ENCODE peak calls at places on chromosomes 1 and 21, in nine cellular contexts. One of them, this sample, is unnamed.

GRCh38 chr1:187244623-187245022 is 415.9 kb downstream of the PLA2G4A start:
- DNase-seq in mammary epithelial cell: peak
- DNase-seq in WERI-Rb-1: no peak
- DNase-seq in astrocyte of the spinal cord: peak
- DNase-seq in heart left ventricle: no peak
- DNase-seq in H1: no peak
- DNase-seq in dorsolateral prefrontal cortex: peak
- DNase-seq in HCT116: no peak
- DNase-seq in pancreas: no peak
- DNase-seq in this sample: peak

GRCh38 chr1:246698466-246699094 is 25.6 kb upstream of the SCCPDH start:
- DNase-seq in mammary epithelial cell: no peak
- DNase-seq in H1: no peak
- DNase-seq in astrocyte of the spinal cord: no peak
- DNase-seq in HCT116: no peak
- DNase-seq in pancreas: no peak
- DNase-seq in heart left ventricle: no peak
- DNase-seq in WERI-Rb-1: no peak
- DNase-seq in dorsolateral prefrontal cortex: no peak
- DNase-seq in this sample: no peak

GRCh38 chr1:202162049-202162417 is 1.6 kb upstream of the PTPN7 start:
- DNase-seq in mammary epithelial cell: no peak
- DNase-seq in dorsolateral prefrontal cortex: no peak
- DNase-seq in pancreas: no peak
- DNase-seq in HCT116: no peak
- DNase-seq in astrocyte of the spinal cord: no peak
- DNase-seq in H1: no peak
- DNase-seq in heart left ventricle: no peak
- DNase-seq in WERI-Rb-1: no peak
- DNase-seq in this sample: no peak

GRCh38 chr1:21659099-21659923 is 9.8 kb downstream of the RAP1GAP start:
- DNase-seq in WERI-Rb-1: peak
- DNase-seq in pancreas: peak
- DNase-seq in mammary epithelial cell: peak
- DNase-seq in H1: peak
- DNase-seq in HCT116: peak
- DNase-seq in astrocyte of the spinal cord: peak
- DNase-seq in heart left ventricle: peak
- DNase-seq in dorsolateral prefrontal cortex: peak
- DNase-seq in this sample: no peak

GRCh38 chr21:35204850-35205564 is 155.9 kb upstream of the RUNX1 start:
- DNase-seq in dorsolateral prefrontal cortex: no peak
- DNase-seq in heart left ventricle: peak
- DNase-seq in HCT116: no peak
- DNase-seq in WERI-Rb-1: no peak
- DNase-seq in H1: no peak
- DNase-seq in mammary epithelial cell: no peak
- DNase-seq in pancreas: peak
- DNase-seq in astrocyte of the spinal cord: peak
- DNase-seq in this sample: no peak

GRCh38 chr1:15066191-15066590 is 87.4 kb upstream of the TMEM51 start:
- DNase-seq in pancreas: no peak
- DNase-seq in heart left ventricle: peak
- DNase-seq in astrocyte of the spinal cord: no peak
- DNase-seq in dorsolateral prefrontal cortex: no peak
- DNase-seq in mammary epithelial cell: no peak
- DNase-seq in H1: no peak
- DNase-seq in WERI-Rb-1: no peak
- DNase-seq in HCT116: no peak
- DNase-seq in this sample: no peak

GRCh38 chr1:119453021-119453420 is 38.1 kb downstream of the HSD3B2 start:
- DNase-seq in astrocyte of the spinal cord: peak
- DNase-seq in WERI-Rb-1: no peak
- DNase-seq in dorsolateral prefrontal cortex: no peak
- DNase-seq in H1: no peak
- DNase-seq in HCT116: no peak
- DNase-seq in heart left ventricle: no peak
- DNase-seq in pancreas: no peak
- DNase-seq in mammary epithelial cell: peak
- DNase-seq in this sample: no peak

GRCh38 chr1:46520063-46520911 is 30.7 kb downstream of the DMBX1 start:
- DNase-seq in H1: no peak
- DNase-seq in mammary epithelial cell: peak
- DNase-seq in astrocyte of the spinal cord: peak
- DNase-seq in pancreas: peak
- DNase-seq in WERI-Rb-1: peak
- DNase-seq in dorsolateral prefrontal cortex: no peak
- DNase-seq in HCT116: peak
- DNase-seq in heart left ventricle: peak
- DNase-seq in this sample: no peak

GRCh38 chr1:165169028-165169427 is 187.5 kb downstream of the LMX1A start:
- DNase-seq in dorsolateral prefrontal cortex: no peak
- DNase-seq in pancreas: no peak
- DNase-seq in WERI-Rb-1: no peak
- DNase-seq in H1: no peak
- DNase-seq in astrocyte of the spinal cord: no peak
- DNase-seq in mammary epithelial cell: peak
- DNase-seq in HCT116: no peak
- DNase-seq in heart left ventricle: no peak
- DNase-seq in this sample: no peak

GRCh38 chr1:157170677-157171515 is 32.7 kb upstream of the ETV3 start:
- DNase-seq in mammary epithelial cell: peak
- DNase-seq in astrocyte of the spinal cord: peak
- DNase-seq in H1: no peak
- DNase-seq in WERI-Rb-1: peak
- DNase-seq in heart left ventricle: no peak
- DNase-seq in dorsolateral prefrontal cortex: no peak
- DNase-seq in HCT116: peak
- DNase-seq in pancreas: no peak
- DNase-seq in this sample: no peak

GRCh38 chr1:216600730-216601426 is 122.4 kb downstream of the ESRRG start:
- DNase-seq in mammary epithelial cell: peak
- DNase-seq in HCT116: no peak
- DNase-seq in dorsolateral prefrontal cortex: peak
- DNase-seq in H1: peak
- DNase-seq in heart left ventricle: peak
- DNase-seq in astrocyte of the spinal cord: peak
- DNase-seq in pancreas: peak
- DNase-seq in WERI-Rb-1: peak
- DNase-seq in this sample: peak

GRCh38 chr1:241612533-241613505 is 27.4 kb downstream of the CHML start:
- DNase-seq in mammary epithelial cell: peak
- DNase-seq in heart left ventricle: no peak
- DNase-seq in astrocyte of the spinal cord: peak
- DNase-seq in pancreas: no peak
- DNase-seq in HCT116: no peak
- DNase-seq in H1: no peak
- DNase-seq in WERI-Rb-1: no peak
- DNase-seq in dorsolateral prefrontal cortex: no peak
- DNase-seq in this sample: no peak

GRCh38 chr1:96513136-96513535 is 208.4 kb upstream of the PTBP2 start:
- DNase-seq in mammary epithelial cell: no peak
- DNase-seq in dorsolateral prefrontal cortex: no peak
- DNase-seq in heart left ventricle: no peak
- DNase-seq in pancreas: no peak
- DNase-seq in HCT116: no peak
- DNase-seq in WERI-Rb-1: no peak
- DNase-seq in H1: no peak
- DNase-seq in astrocyte of the spinal cord: peak
- DNase-seq in this sample: no peak

GRCh38 chr1:162062542-162063015 is 6.9 kb upstream of the NOS1AP start:
- DNase-seq in H1: no peak
- DNase-seq in pancreas: no peak
- DNase-seq in WERI-Rb-1: peak
- DNase-seq in mammary epithelial cell: no peak
- DNase-seq in HCT116: no peak
- DNase-seq in astrocyte of the spinal cord: peak
- DNase-seq in heart left ventricle: no peak
- DNase-seq in dorsolateral prefrontal cortex: no peak
- DNase-seq in this sample: no peak

GRCh38 chr21:31624961-31625491 is 34.5 kb upstream of the SOD1 start:
- DNase-seq in dorsolateral prefrontal cortex: no peak
- DNase-seq in HCT116: no peak
- DNase-seq in pancreas: no peak
- DNase-seq in H1: no peak
- DNase-seq in heart left ventricle: no peak
- DNase-seq in WERI-Rb-1: no peak
- DNase-seq in astrocyte of the spinal cord: no peak
- DNase-seq in mammary epithelial cell: no peak
- DNase-seq in this sample: peak

GRCh38 chr1:160522622-160523345 is at the start of gene SLAMF6:
- DNase-seq in heart left ventricle: no peak
- DNase-seq in dorsolateral prefrontal cortex: no peak
- DNase-seq in pancreas: no peak
- DNase-seq in H1: no peak
- DNase-seq in mammary epithelial cell: no peak
- DNase-seq in astrocyte of the spinal cord: no peak
- DNase-seq in WERI-Rb-1: no peak
- DNase-seq in HCT116: no peak
- DNase-seq in this sample: no peak

DNA sequence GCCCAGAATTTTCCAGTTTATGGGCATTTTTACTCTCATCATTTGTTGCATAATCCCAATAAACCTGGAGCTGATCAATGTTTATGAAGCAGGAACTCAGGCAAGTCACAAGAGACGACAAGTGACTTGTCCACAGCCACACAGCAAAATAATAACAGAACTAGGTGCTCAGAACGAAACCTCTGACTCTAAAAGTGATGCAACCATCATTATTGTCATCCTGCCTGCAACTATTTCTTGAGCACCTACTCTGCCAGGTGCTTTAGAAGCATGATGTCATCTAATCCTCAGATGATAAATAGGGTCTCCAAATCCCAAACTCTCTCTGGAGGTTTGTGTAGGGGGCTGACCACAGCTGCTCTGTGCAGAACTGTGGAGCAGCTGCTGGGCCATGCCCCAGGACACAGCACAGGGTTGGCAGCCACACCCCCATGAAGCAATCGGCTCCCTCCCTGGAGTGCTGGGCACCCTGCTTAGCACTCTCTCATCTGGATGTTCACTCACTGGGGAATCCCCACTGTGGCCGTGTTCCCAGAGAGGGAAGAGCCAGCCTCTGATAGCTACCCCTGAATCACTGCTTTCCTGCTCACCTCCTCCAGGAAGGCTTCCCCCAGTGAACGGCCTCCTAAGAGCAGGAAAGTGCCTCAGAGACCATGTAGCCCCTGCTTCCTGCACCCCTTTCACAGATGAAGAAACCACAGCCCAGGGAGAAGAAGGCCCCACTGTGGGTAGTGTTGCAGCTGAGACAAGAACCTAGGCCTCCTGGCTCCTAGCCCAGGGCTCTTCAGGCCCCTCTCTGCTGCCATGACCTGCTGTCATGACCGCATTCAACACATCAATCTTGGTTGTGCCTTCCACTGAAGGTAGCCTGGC is 2.1 kb downstream of the TTC22 start:
- DNase-seq in mammary epithelial cell: peak
- DNase-seq in dorsolateral prefrontal cortex: no peak
- DNase-seq in astrocyte of the spinal cord: no peak
- DNase-seq in WERI-Rb-1: no peak
- DNase-seq in heart left ventricle: no peak
- DNase-seq in pancreas: no peak
- DNase-seq in H1: no peak
- DNase-seq in HCT116: no peak
- DNase-seq in this sample: no peak
- H3K4me3 ChIP-seq in mammary epithelial cell: no peak
- H3K4me3 ChIP-seq in dorsolateral prefrontal cortex: no peak
- H3K4me3 ChIP-seq in astrocyte of the spinal cord: no peak
- H3K4me3 ChIP-seq in WERI-Rb-1: no peak
- H3K4me3 ChIP-seq in heart left ventricle: no peak
- H3K4me3 ChIP-seq in pancreas: peak
- H3K4me3 ChIP-seq in H1: no peak
- H3K4me3 ChIP-seq in HCT116: no peak
- H3K4me3 ChIP-seq in this sample: no peak

DNA sequence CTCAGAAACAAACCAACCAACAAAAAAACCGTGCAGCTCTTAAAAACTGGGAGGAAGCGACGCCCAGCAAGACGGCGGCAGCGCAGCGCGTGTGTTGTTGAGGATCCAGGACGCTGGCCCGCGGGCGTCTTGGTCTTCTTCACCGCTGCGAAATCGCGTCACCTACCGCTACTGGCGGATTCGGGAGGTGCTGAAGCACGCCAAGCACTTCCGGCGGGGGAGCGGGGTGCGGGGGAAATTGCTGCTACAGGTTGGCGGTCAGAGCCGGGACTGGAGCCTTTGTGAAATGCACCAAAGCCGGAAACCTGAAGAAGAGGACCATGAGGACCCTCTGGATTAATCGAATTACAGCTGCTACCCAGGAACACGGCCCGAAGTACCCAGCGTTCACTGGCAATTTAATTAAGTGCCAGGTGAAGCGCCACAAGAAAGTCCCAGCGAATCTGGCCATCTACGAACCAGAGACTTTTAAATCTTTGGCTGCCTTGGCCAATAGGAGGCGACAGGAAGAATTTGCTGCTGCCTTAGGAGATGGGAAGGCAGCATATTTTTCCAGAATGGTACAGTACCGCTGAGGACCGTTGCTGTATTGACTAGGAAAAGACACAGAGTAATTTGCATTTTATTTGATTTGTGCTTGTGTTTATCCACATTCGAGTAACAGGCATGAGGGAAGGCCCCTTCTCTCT is 11.9 kb upstream of the RIPPLY3 start:
- DNase-seq in HCT116: no peak
- DNase-seq in mammary epithelial cell: no peak
- DNase-seq in heart left ventricle: no peak
- DNase-seq in dorsolateral prefrontal cortex: no peak
- DNase-seq in astrocyte of the spinal cord: no peak
- DNase-seq in H1: no peak
- DNase-seq in pancreas: no peak
- DNase-seq in WERI-Rb-1: no peak
- DNase-seq in this sample: no peak
- TF ChIP-seq CTCF in HCT116: no peak
- TF ChIP-seq CTCF in mammary epithelial cell: no peak
- TF ChIP-seq CTCF in heart left ventricle: no peak
- TF ChIP-seq CTCF in dorsolateral prefrontal cortex: no peak
- TF ChIP-seq CTCF in astrocyte of the spinal cord: no peak
- TF ChIP-seq CTCF in H1: peak
- TF ChIP-seq CTCF in pancreas: no peak
- TF ChIP-seq CTCF in WERI-Rb-1: no peak
- TF ChIP-seq CTCF in this sample: no peak

GRCh38 chr21:46096997-46097825 is 701 bp upstream of the COL6A2 start:
- DNase-seq in astrocyte of the spinal cord: no peak
- DNase-seq in HCT116: no peak
- DNase-seq in pancreas: peak
- DNase-seq in dorsolateral prefrontal cortex: no peak
- DNase-seq in WERI-Rb-1: peak
- DNase-seq in H1: no peak
- DNase-seq in mammary epithelial cell: no peak
- DNase-seq in heart left ventricle: peak
- DNase-seq in this sample: no peak
- H3K4me3 ChIP-seq in astrocyte of the spinal cord: peak
- H3K4me3 ChIP-seq in HCT116: peak
- H3K4me3 ChIP-seq in pancreas: peak
- H3K4me3 ChIP-seq in dorsolateral prefrontal cortex: no peak
- H3K4me3 ChIP-seq in WERI-Rb-1: peak
- H3K4me3 ChIP-seq in H1: peak
- H3K4me3 ChIP-seq in mammary epithelial cell: no peak
- H3K4me3 ChIP-seq in heart left ventricle: peak
- H3K4me3 ChIP-seq in this sample: peak

DNA sequence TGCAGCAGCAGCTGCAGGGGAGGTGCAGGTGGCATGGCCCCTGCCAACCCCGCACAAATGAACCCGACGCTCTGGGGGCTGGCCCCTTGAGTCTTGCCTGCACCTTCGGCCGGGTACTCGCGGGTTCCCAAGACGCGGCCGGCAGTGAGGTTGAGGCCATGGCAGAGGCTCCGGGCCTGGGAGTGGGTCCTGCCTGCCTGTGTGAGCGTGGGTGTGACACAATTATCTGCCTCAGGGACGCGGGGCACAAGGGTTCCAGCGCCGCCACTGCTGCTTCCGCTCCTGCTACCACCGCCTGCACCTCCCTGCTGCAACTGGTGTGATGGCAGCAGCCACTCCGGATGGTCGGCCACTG is 20.9 kb upstream of the TGFB2 start:
- DNase-seq in dorsolateral prefrontal cortex: no peak
- DNase-seq in mammary epithelial cell: no peak
- DNase-seq in HCT116: no peak
- DNase-seq in heart left ventricle: peak
- DNase-seq in H1: no peak
- DNase-seq in pancreas: no peak
- DNase-seq in WERI-Rb-1: no peak
- DNase-seq in astrocyte of the spinal cord: no peak
- DNase-seq in this sample: no peak
- TF ChIP-seq CTCF in dorsolateral prefrontal cortex: no peak
- TF ChIP-seq CTCF in mammary epithelial cell: no peak
- TF ChIP-seq CTCF in HCT116: no peak
- TF ChIP-seq CTCF in heart left ventricle: no peak
- TF ChIP-seq CTCF in H1: no peak
- TF ChIP-seq CTCF in pancreas: no peak
- TF ChIP-seq CTCF in WERI-Rb-1: no peak
- TF ChIP-seq CTCF in astrocyte of the spinal cord: no peak
- TF ChIP-seq CTCF in this sample: no peak